ENCODE peak calls at places on chromosomes 13 and 19, in five cellular contexts. One of them, this sample, is unnamed.

GRCh38 chr19:45920458-45920857 is 5.9 kb upstream of the NANOS2 start:
- DNase-seq in A549: no peak
- DNase-seq in K562: no peak
- DNase-seq in H1: no peak
- DNase-seq in GM12878: no peak
- DNase-seq in this sample: no peak

GRCh38 chr13:113647351-113648217 is 10.4 kb downstream of the ATP4B start:
- DNase-seq in A549: peak
- DNase-seq in K562: no peak
- DNase-seq in H1: no peak
- DNase-seq in GM12878: no peak
- DNase-seq in this sample: no peak

GRCh38 chr19:14672043-14672872 is 2.4 kb downstream of the ADGRE3 start:
- DNase-seq in A549: no peak
- DNase-seq in K562: no peak
- DNase-seq in H1: no peak
- DNase-seq in GM12878: no peak
- DNase-seq in this sample: no peak

GRCh38 chr19:35144600-35145436 is 1.8 kb downstream of the FXYD7 start:
- DNase-seq in A549: peak
- DNase-seq in K562: peak
- DNase-seq in H1: no peak
- DNase-seq in GM12878: no peak
- DNase-seq in this sample: no peak

GRCh38 chr19:39030854-39031367 is 1.4 kb downstream of the FBXO27 start:
- DNase-seq in A549: no peak
- DNase-seq in K562: no peak
- DNase-seq in H1: no peak
- DNase-seq in GM12878: no peak
- DNase-seq in this sample: peak

GRCh38 chr13:30974350-30974749 is 41.9 kb downstream of the TEX26 start:
- DNase-seq in A549: no peak
- DNase-seq in K562: no peak
- DNase-seq in H1: no peak
- DNase-seq in GM12878: no peak
- DNase-seq in this sample: no peak

GRCh38 chr13:78238911-78239310 is 320.3 kb upstream of the EDNRB start:
- DNase-seq in A549: no peak
- DNase-seq in K562: no peak
- DNase-seq in H1: no peak
- DNase-seq in GM12878: no peak
- DNase-seq in this sample: no peak

GRCh38 chr13:113810640-113811039 is 51.6 kb downstream of the TMEM255B start:
- DNase-seq in A549: no peak
- DNase-seq in K562: no peak
- DNase-seq in H1: no peak
- DNase-seq in GM12878: no peak
- DNase-seq in this sample: no peak

GRCh38 chr19:12733907-12734214 is 623 bp downstream of the TRIR start:
- DNase-seq in A549: no peak
- DNase-seq in K562: no peak
- DNase-seq in H1: no peak
- DNase-seq in GM12878: no peak
- DNase-seq in this sample: no peak

GRCh38 chr19:45772130-45772880 is 3.3 kb upstream of the SIX5 start:
- DNase-seq in A549: no peak
- DNase-seq in K562: no peak
- DNase-seq in H1: no peak
- DNase-seq in GM12878: no peak
- DNase-seq in this sample: no peak

GRCh38 chr13:74641586-74641985 is 507.4 kb upstream of the KLF12 start:
- DNase-seq in A549: no peak
- DNase-seq in K562: no peak
- DNase-seq in H1: no peak
- DNase-seq in GM12878: no peak
- DNase-seq in this sample: no peak

GRCh38 chr19:19448238-19448544 is 42.7 kb downstream of the GATAD2A start:
- DNase-seq in A549: no peak
- DNase-seq in K562: no peak
- DNase-seq in H1: no peak
- DNase-seq in GM12878: no peak
- DNase-seq in this sample: no peak

GRCh38 chr13:30464496-30465351 is 1.0 kb downstream of the HMGB1 start:
- DNase-seq in A549: peak
- DNase-seq in K562: peak
- DNase-seq in H1: no peak
- DNase-seq in GM12878: no peak
- DNase-seq in this sample: peak

GRCh38 chr19:37905936-37906867 is at the start of gene WDR87:
- DNase-seq in A549: peak
- DNase-seq in K562: peak
- DNase-seq in H1: peak
- DNase-seq in GM12878: no peak
- DNase-seq in this sample: peak

GRCh38 chr13:93172109-93172508 is 54.5 kb upstream of the GPC6 start:
- DNase-seq in A549: no peak
- DNase-seq in K562: no peak
- DNase-seq in H1: no peak
- DNase-seq in GM12878: no peak
- DNase-seq in this sample: peak

GRCh38 chr19:54338521-54338920 is 441 bp downstream of the LILRA4 start:
- DNase-seq in A549: no peak
- DNase-seq in K562: no peak
- DNase-seq in H1: no peak
- DNase-seq in GM12878: no peak
- DNase-seq in this sample: no peak

GRCh38 chr13:40505196-40505595 is 161.2 kb downstream of the FOXO1 start:
- DNase-seq in A549: no peak
- DNase-seq in K562: no peak
- DNase-seq in H1: no peak
- DNase-seq in GM12878: no peak
- DNase-seq in this sample: no peak

GRCh38 chr19:18063463-18063862 is 23.3 kb downstream of the IL12RB1 start:
- DNase-seq in A549: peak
- DNase-seq in K562: peak
- DNase-seq in H1: no peak
- DNase-seq in GM12878: no peak
- DNase-seq in this sample: peak

GRCh38 chr13:91946498-91947070 is 548.2 kb downstream of the GPC5 start:
- DNase-seq in A549: peak
- DNase-seq in K562: peak
- DNase-seq in H1: no peak
- DNase-seq in GM12878: no peak
- DNase-seq in this sample: peak

GRCh38 chr19:52415711-52416110 is 13.2 kb upstream of the ZNF534 start:
- DNase-seq in A549: no peak
- DNase-seq in K562: no peak
- DNase-seq in H1: no peak
- DNase-seq in GM12878: no peak
- DNase-seq in this sample: no peak

GRCh38 chr13:80742027-80742426 is 401.1 kb upstream of the SPRY2 start:
- DNase-seq in A549: no peak
- DNase-seq in K562: no peak
- DNase-seq in H1: no peak
- DNase-seq in GM12878: no peak
- DNase-seq in this sample: no peak

GRCh38 chr19:46603752-46604241 is 2.7 kb downstream of the CALM3 start:
- DNase-seq in A549: no peak
- DNase-seq in K562: no peak
- DNase-seq in H1: no peak
- DNase-seq in GM12878: no peak
- DNase-seq in this sample: no peak

GRCh38 chr13:44049546-44049945 is 169.8 kb downstream of the LACC1 start:
- DNase-seq in A549: no peak
- DNase-seq in K562: no peak
- DNase-seq in H1: no peak
- DNase-seq in GM12878: no peak
- DNase-seq in this sample: no peak

GRCh38 chr19:10316229-10317044 is 622 bp upstream of the FDX2 start:
- DNase-seq in A549: no peak
- DNase-seq in K562: peak
- DNase-seq in H1: no peak
- DNase-seq in GM12878: no peak
- DNase-seq in this sample: no peak

GRCh38 chr19:1851581-1852293 is 3.5 kb upstream of the REXO1 start:
- DNase-seq in A549: no peak
- DNase-seq in K562: no peak
- DNase-seq in H1: no peak
- DNase-seq in GM12878: no peak
- DNase-seq in this sample: no peak

GRCh38 chr19:39533791-39534190 is 1.1 kb upstream of the EID2B start:
- DNase-seq in A549: no peak
- DNase-seq in K562: no peak
- DNase-seq in H1: no peak
- DNase-seq in GM12878: no peak
- DNase-seq in this sample: no peak

GRCh38 chr13:97719759-97720158 is 233.7 kb upstream of the IPO5 start:
- DNase-seq in A549: peak
- DNase-seq in K562: no peak
- DNase-seq in H1: no peak
- DNase-seq in GM12878: no peak
- DNase-seq in this sample: no peak
- TF ChIP-seq KDM1A in A549: no peak
- TF ChIP-seq KDM1A in K562: no peak
- TF ChIP-seq KDM1A in H1: no peak
- TF ChIP-seq KDM1A in GM12878: no peak
- TF ChIP-seq KDM1A in this sample: no peak

DNA sequence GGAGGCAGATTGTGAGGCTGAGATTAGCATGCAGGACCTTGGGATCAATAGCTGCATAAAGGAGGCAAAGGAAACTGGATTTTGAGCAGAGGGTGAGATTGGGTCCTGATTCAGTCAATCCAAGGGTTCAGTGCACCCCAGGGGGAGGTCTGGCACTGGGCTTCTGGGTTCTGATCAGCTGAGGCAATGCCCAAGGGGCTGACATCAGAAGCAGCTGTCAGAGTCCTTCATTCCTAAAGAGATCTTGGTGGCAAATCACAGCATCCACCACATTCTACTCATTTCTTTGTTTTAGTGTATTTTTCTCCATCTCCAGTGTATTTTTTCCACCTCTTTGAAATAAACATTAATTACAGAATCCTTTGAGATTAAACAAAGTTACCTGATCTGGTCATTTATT is 5.4 kb upstream of the LYPD5 start:
- DNase-seq in A549: no peak
- DNase-seq in K562: no peak
- DNase-seq in H1: no peak
- DNase-seq in GM12878: no peak
- DNase-seq in this sample: no peak
- TF ChIP-seq KDM1A in A549: no peak
- TF ChIP-seq KDM1A in K562: no peak
- TF ChIP-seq KDM1A in H1: no peak
- TF ChIP-seq KDM1A in GM12878: no peak
- TF ChIP-seq KDM1A in this sample: no peak

GRCh38 chr13:83941669-83942335 is 59.5 kb upstream of the SLITRK1 start:
- DNase-seq in A549: peak
- DNase-seq in K562: no peak
- DNase-seq in H1: no peak
- DNase-seq in GM12878: no peak
- DNase-seq in this sample: peak

GRCh38 chr13:83940742-83941141 is 58.5 kb upstream of the SLITRK1 start:
- DNase-seq in A549: no peak
- DNase-seq in K562: no peak
- DNase-seq in H1: no peak
- DNase-seq in GM12878: no peak
- DNase-seq in this sample: no peak

GRCh38 chr13:83943530-83944279 is 61.4 kb upstream of the SLITRK1 start:
- DNase-seq in A549: peak
- DNase-seq in K562: no peak
- DNase-seq in H1: no peak
- DNase-seq in GM12878: no peak
- DNase-seq in this sample: peak
- TF ChIP-seq KDM1A in A549: no peak
- TF ChIP-seq KDM1A in K562: no peak
- TF ChIP-seq KDM1A in H1: no peak
- TF ChIP-seq KDM1A in GM12878: no peak
- TF ChIP-seq KDM1A in this sample: no peak

DNA sequence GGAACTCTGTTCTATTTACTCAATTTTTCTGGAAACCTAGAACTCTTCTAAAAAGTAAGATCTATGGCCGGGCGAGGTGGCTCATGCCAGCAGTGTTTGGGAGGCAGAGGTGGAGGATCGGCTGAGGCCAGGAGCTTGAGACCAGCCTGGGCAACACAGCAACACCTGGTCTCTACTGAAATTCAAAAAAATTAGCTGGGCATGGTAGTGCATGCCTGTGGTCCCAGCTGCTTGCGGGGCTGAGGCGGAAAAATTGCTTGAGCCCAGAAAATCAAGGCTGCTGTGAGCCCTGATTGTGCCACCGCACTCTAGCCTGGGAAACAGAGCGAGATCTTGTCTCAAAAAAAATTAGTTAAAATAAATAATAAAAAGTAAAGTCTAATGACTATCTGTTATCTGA is 28.6 kb downstream of the F2RL3 start:
- DNase-seq in A549: no peak
- DNase-seq in K562: no peak
- DNase-seq in H1: no peak
- DNase-seq in GM12878: no peak
- DNase-seq in this sample: no peak
- TF ChIP-seq KDM1A in A549: no peak
- TF ChIP-seq KDM1A in K562: no peak
- TF ChIP-seq KDM1A in H1: no peak
- TF ChIP-seq KDM1A in GM12878: no peak
- TF ChIP-seq KDM1A in this sample: no peak